ENCODE peak calls at places on chromosomes 3 and 15, in five cellular contexts. Q is mucosa of descending colon; E is T follicular helper cell; A is stimulated activated CD8-positive, alpha-beta memory T cell treated with anti-CD3 and anti-CD28 coated beads, Interleukin-2, amount 100 ng/mL, for 48 hours; S is omental fat pad. G is an unnamed sample.

GRCh38 chr3:59006791-59007517 is 42.9 kb downstream of the CFAP20DC start:
- DNase-seq in E (no peak), A (no peak), Q (no peak), S (no peak), G (no peak)

GRCh38 chr15:85690546-85691226 is 104.0 kb downstream of the KLHL25 start:
- DNase-seq in Q (no peak), E (no peak), S (no peak), A (no peak), G (peak)

GRCh38 chr3:138203938-138204337 is 16.8 kb downstream of the ARMC8 start:
- DNase-seq in Q (no peak), A (no peak), E (no peak), S (no peak), G (no peak)

GRCh38 chr3:191972714-191973398 is 511.9 kb downstream of the PYDC2 start:
- DNase-seq in Q (no peak), A (no peak), E (no peak), S (no peak), G (no peak)

GRCh38 chr3:146131616-146132410 is 29.2 kb downstream of the PLOD2 start:
- DNase-seq in S (no peak), Q (no peak), A (no peak), E (no peak), G (no peak)

GRCh38 chr15:95304116-95304873 is 1026.2 kb upstream of the NR2F2 start:
- DNase-seq in S (no peak), A (no peak), Q (no peak), E (no peak), G (no peak)

GRCh38 chr3:196471551-196471950 is 32.0 kb downstream of the RNF168 start:
- DNase-seq in E (no peak), A (no peak), S (no peak), Q (no peak), G (no peak)

GRCh38 chr3:27986204-27986879 is 255.1 kb upstream of the CMC1 start:
- DNase-seq in A (no peak), Q (no peak), E (no peak), S (no peak), G (no peak)

GRCh38 chr3:12969487-12969886 is 103.7 kb downstream of the IQSEC1 start:
- DNase-seq in E (no peak), Q (no peak), A (no peak), S (no peak), G (no peak)

GRCh38 chr3:139310474-139310933 is 33.3 kb upstream of the MRPS22 start:
- DNase-seq in Q (no peak), A (no peak), E (no peak), S (no peak), G (no peak)

GRCh38 chr15:66161108-66161507 is 92.4 kb downstream of the MEGF11 start:
- DNase-seq in E (no peak), A (no peak), S (no peak), Q (no peak), G (no peak)

GRCh38 chr15:95459288-95459687 is 871.2 kb upstream of the NR2F2 start:
- DNase-seq in A (no peak), E (no peak), Q (no peak), S (no peak), G (no peak)

GRCh38 chr3:72288955-72289707 is 504.2 kb upstream of the PROK2 start:
- DNase-seq in Q (no peak), S (no peak), A (no peak), E (no peak), G (no peak)

GRCh38 chr3:72692959-72693518 is 155.2 kb downstream of the SHQ1 start:
- DNase-seq in A (no peak), Q (no peak), E (no peak), S (no peak), G (no peak)

GRCh38 chr3:76570436-76571057 is 469.4 kb upstream of the ROBO2 start:
- DNase-seq in S (no peak), E (no peak), Q (no peak), A (no peak), G (no peak)

GRCh38 chr15:60096157-60096556 is 92.0 kb downstream of the FOXB1 start:
- DNase-seq in E (no peak), S (no peak), Q (no peak), A (no peak), G (no peak)

GRCh38 chr3:42226470-42227425 is 39.2 kb downstream of the CCK start:
- DNase-seq in A (no peak), Q (no peak), S (no peak), E (no peak), G (no peak)

GRCh38 chr3:72086051-72086711 is 301.2 kb upstream of the PROK2 start:
- DNase-seq in E (no peak), S (no peak), Q (no peak), A (no peak), G (no peak)

GRCh38 chr15:82177291-82178010 is 85.1 kb downstream of the EFL1 start:
- DNase-seq in A (no peak), Q (no peak), E (no peak), S (no peak), G (no peak)

GRCh38 chr3:16103472-16103871 is 71.0 kb upstream of the GALNT15 start:
- DNase-seq in Q (no peak), S (no peak), A (no peak), E (no peak), G (no peak)

GRCh38 chr15:36230741-36231140 is 348.7 kb upstream of the CDIN1 start:
- DNase-seq in Q (no peak), S (no peak), E (no peak), A (no peak), G (no peak)

GRCh38 chr3:127485396-127486170 is 105.0 kb downstream of the TPRA1 start:
- DNase-seq in Q (no peak), S (no peak), A (no peak), E (no peak), G (no peak)

GRCh38 chr15:57444877-57445513 is 68.7 kb downstream of the CGNL1 start:
- DNase-seq in Q (no peak), E (no peak), S (no peak), A (no peak), G (no peak)

GRCh38 chr15:71807691-71808091 is 2.7 kb upstream of the NR2E3 start:
- DNase-seq in Q (no peak), S (no peak), A (no peak), E (no peak), G (no peak)

GRCh38 chr3:183312433-183312832 is 59.4 kb downstream of the B3GNT5 start:
- DNase-seq in S (no peak), E (no peak), Q (no peak), A (no peak), G (no peak)

GRCh38 chr15:42704492-42704926 is 32.4 kb downstream of the CDAN1 start:
- DNase-seq in S (peak), Q (no peak), A (no peak), E (peak), G (peak)

GRCh38 chr3:13886593-13887129 is 6.8 kb upstream of the WNT7A start:
- DNase-seq in S (no peak), A (no peak), E (no peak), Q (no peak), G (no peak)

GRCh38 chr3:178146406-178146831 is 389.8 kb upstream of the KCNMB2 start:
- DNase-seq in A (no peak), Q (no peak), S (no peak), E (no peak), G (no peak)

GRCh38 chr3:57977755-57978715 is 30.2 kb upstream of the FLNB start:
- DNase-seq in Q (peak), E (no peak), S (no peak), A (no peak), G (no peak)

GRCh38 chr15:67180514-67181191 is 73.8 kb downstream of the AAGAB start:
- DNase-seq in S (no peak), E (no peak), A (no peak), Q (peak), G (no peak)

GRCh38 chr15:62928242-62928995 is 114.1 kb upstream of the TPM1 start:
- DNase-seq in Q (no peak), E (no peak), S (no peak), A (no peak), G (no peak)

GRCh38 chr15:40338921-40339620 is 1.7 kb downstream of the CCDC9B start:
- DNase-seq in S (no peak), A (no peak), E (no peak), Q (no peak), G (no peak)

GRCh38 chr3:136787226-136787793 is 31.6 kb upstream of the SLC35G2 start:
- DNase-seq in A (no peak), Q (no peak), E (peak), S (no peak), G (no peak)

GRCh38 chr15:44713006-44713966 is 2.0 kb downstream of the B2M start:
- DNase-seq in A (no peak), Q (no peak), E (no peak), S (no peak), G (no peak)

GRCh38 chr3:188956839-188957489 is 214.8 kb upstream of the TPRG1 start:
- DNase-seq in E (no peak), Q (no peak), A (no peak), S (no peak), G (no peak)

GRCh38 chr3:4754180-4755086 is 224.8 kb upstream of the BHLHE40 start:
- DNase-seq in Q (no peak), S (no peak), E (no peak), A (no peak), G (no peak)